ENCODE peak calls at places on chromosome 12, in ten cellular contexts. E, S, O, A, B, F, P, D, C and X are unnamed samples.

GRCh38 chr12:122887817-122888212 is 8.1 kb downstream of the VPS37B start:
- DNase-seq in E (no peak), S (no peak), O (no peak), A (no peak), B (no peak), F (no peak), P (no peak), D (no peak), C (no peak), X (no peak)

GRCh38 chr12:102371177-102371576 is 109.2 kb downstream of the IGF1 start:
- DNase-seq in E (no peak), S (no peak), O (no peak), A (no peak), B (no peak), F (no peak), P (no peak), D (no peak), C (no peak), X (no peak)

GRCh38 chr12:104222981-104223380 is 7.4 kb downstream of the TXNRD1 start:
- DNase-seq in E (no peak), S (no peak), O (no peak), A (no peak), B (no peak), F (no peak), P (no peak), D (no peak), C (no peak), X (no peak)

GRCh38 chr12:24760162-24760561 is 188.7 kb downstream of the BCAT1 start:
- DNase-seq in E (no peak), S (no peak), O (peak), A (no peak), B (no peak), F (peak), P (no peak), D (no peak), C (no peak), X (no peak)

GRCh38 chr12:56257491-56258067 is 605 bp downstream of the ANKRD52 start:
- DNase-seq in E (peak), S (no peak), O (no peak), A (peak), B (no peak), F (no peak), P (no peak), D (no peak), C (peak), X (peak)

GRCh38 chr12:65171073-65171472 is 1.7 kb downstream of the LEMD3 start:
- DNase-seq in E (no peak), S (no peak), O (no peak), A (no peak), B (no peak), F (no peak), P (no peak), D (no peak), C (no peak), X (no peak)

GRCh38 chr12:67446716-67447115 is 177.6 kb downstream of the CAND1 start:
- DNase-seq in E (no peak), S (no peak), O (no peak), A (no peak), B (no peak), F (no peak), P (no peak), D (no peak), C (no peak), X (no peak)

GRCh38 chr12:57127101-57127709 is 1.1 kb upstream of the LRP1 start:
- DNase-seq in E (no peak), S (no peak), O (peak), A (no peak), B (peak), F (peak), P (no peak), D (peak), C (peak), X (peak)

GRCh38 chr12:49705479-49706267 is 1.5 kb downstream of the FMNL3 start:
- DNase-seq in E (no peak), S (no peak), O (no peak), A (peak), B (peak), F (peak), P (no peak), D (peak), C (no peak), X (no peak)

GRCh38 chr12:132847363-132848356 is 19.0 kb upstream of the GOLGA3 start:
- DNase-seq in E (no peak), S (no peak), O (no peak), A (no peak), B (no peak), F (no peak), P (no peak), D (no peak), C (no peak), X (no peak)

GRCh38 chr12:122943196-122943595 is 23.1 kb downstream of the ABCB9 start:
- DNase-seq in E (no peak), S (no peak), O (no peak), A (no peak), B (no peak), F (no peak), P (no peak), D (no peak), C (no peak), X (no peak)

GRCh38 chr12:39230086-39230485 is 212.8 kb downstream of the KIF21A start:
- DNase-seq in E (no peak), S (peak), O (no peak), A (no peak), B (no peak), F (no peak), P (no peak), D (no peak), C (no peak), X (no peak)

GRCh38 chr12:57001448-57001906 is 4.9 kb downstream of the ZBTB39 start:
- DNase-seq in E (no peak), S (no peak), O (peak), A (peak), B (peak), F (peak), P (peak), D (peak), C (peak), X (peak)

GRCh38 chr12:47504775-47505446 is 200.9 kb downstream of the RPAP3 start:
- DNase-seq in E (no peak), S (no peak), O (no peak), A (no peak), B (no peak), F (no peak), P (no peak), D (no peak), C (no peak), X (no peak)

GRCh38 chr12:50595667-50596066 is 90.9 kb downstream of the DIP2B start:
- DNase-seq in E (no peak), S (no peak), O (no peak), A (no peak), B (no peak), F (no peak), P (no peak), D (no peak), C (no peak), X (no peak)